ENCODE peak calls at places on chromosomes 11 and 22, in five cellular contexts. Y is left ventricle myocardium superior; M is stimulated activated CD8-positive, alpha-beta memory T cell treated with anti-CD3 and anti-CD28 coated beads, Interleukin-2, amount 100 ng/mL, for 1 hour; L is omental fat pad; D is stimulated activated CD4-positive, alpha-beta T cell treated with anti-CD3 and anti-CD28 coated beads, Interleukin-2, amount 100 ng/mL, for 24 hours. Q is an unnamed sample.

GRCh38 chr11:94243571-94244229 is 60.7 kb upstream of the IZUMO1R start:
- DNase-seq in L (no peak), Y (no peak), D (no peak), M (no peak), Q (no peak)

GRCh38 chr11:65066805-65067291 is 8.5 kb upstream of the NAALADL1 start:
- DNase-seq in M (no peak), Y (no peak), L (no peak), D (no peak), Q (no peak)

GRCh38 chr11:1868636-1869291 is 15.9 kb downstream of the LSP1 start:
- DNase-seq in D (no peak), Y (peak; percentile 80), L (no peak), M (no peak), Q (no peak)

GRCh38 chr11:131640320-131640719 is 269.9 kb downstream of the NTM start:
- DNase-seq in Y (no peak), L (no peak), M (no peak), D (no peak), Q (no peak)

GRCh38 chr11:18526130-18526520 is 617 bp downstream of the TSG101 start:
- DNase-seq in L (no peak), M (no peak), Y (no peak), D (no peak), Q (no peak)

GRCh38 chr22:19578180-19579004 is 54.2 kb upstream of the CLDN5 start:
- DNase-seq in L (no peak), M (no peak), D (no peak), Y (no peak), Q (no peak)

GRCh38 chr11:80315263-80315662 is 874.4 kb upstream of the TENM4 start:
- DNase-seq in Y (no peak), D (no peak), M (no peak), L (no peak), Q (no peak)

GRCh38 chr11:40306938-40307548 is 1152.4 kb downstream of the LRRC4C start:
- DNase-seq in Y (no peak), L (no peak), M (no peak), D (no peak), Q (no peak)

GRCh38 chr11:62770778-62771143 is 435 bp upstream of the TAF6L start:
- DNase-seq in D (peak; percentile 37), Y (no peak), M (no peak), L (no peak), Q (peak; percentile 25)

GRCh38 chr11:81975261-81975900 is 758.3 kb downstream of the FAM181B start:
- DNase-seq in D (no peak), M (no peak), Y (no peak), L (no peak), Q (no peak)

GRCh38 chr11:40380871-40381270 is 1078.6 kb downstream of the LRRC4C start:
- DNase-seq in M (no peak), D (no peak), Y (no peak), L (no peak), Q (no peak)

GRCh38 chr11:93330446-93330984 is at the start of gene DEUP1:
- DNase-seq in D (peak; percentile 24), M (no peak), L (no peak), Y (peak; percentile 63), Q (peak; percentile 4)

GRCh38 chr11:119878990-119879389 is 150.0 kb upstream of the NECTIN1 start:
- DNase-seq in L (no peak), D (no peak), M (no peak), Y (no peak), Q (no peak)

GRCh38 chr22:38203090-38203810 is 1.5 kb downstream of the MAFF start:
- DNase-seq in L (no peak), M (no peak), Y (peak; percentile 52), D (peak; percentile 47), Q (peak; percentile 34)

GRCh38 chr22:49768961-49769690 is 58.5 kb downstream of the BRD1 start:
- DNase-seq in M (no peak), Y (peak; percentile 54), L (no peak), D (no peak), Q (no peak)

GRCh38 chr11:109619498-109619897 is 197.5 kb downstream of the C11orf87 start:
- DNase-seq in D (no peak), L (no peak), Y (no peak), M (no peak), Q (no peak)

GRCh38 chr11:73647459-73648100 is 1.2 kb downstream of the PLEKHB1 start:
- DNase-seq in L (peak; percentile 60), M (peak; percentile 88), Y (peak; percentile 92), D (peak; percentile 89), Q (peak; percentile 94)

GRCh38 chr11:93133710-93134109 is 64.1 kb downstream of the SLC36A4 start:
- DNase-seq in L (no peak), D (no peak), Y (no peak), M (no peak), Q (no peak)

GRCh38 chr22:25966448-25966913 is 202.8 kb upstream of the SEZ6L start:
- DNase-seq in Y (no peak), M (no peak), D (no peak), L (no peak), Q (no peak)

GRCh38 chr11:44944853-44945235 is 5.8 kb downstream of the TP53I11 start:
- DNase-seq in M (no peak), Y (no peak), L (no peak), D (no peak), Q (no peak)

GRCh38 chr22:39725351-39726035 is 154.9 kb downstream of the CACNA1I start:
- DNase-seq in D (no peak), Y (no peak), M (no peak), L (no peak), Q (no peak)

GRCh38 chr11:135069884-135070283 is 657.8 kb upstream of the B3GAT1 start:
- DNase-seq in M (no peak), Y (no peak), L (no peak), D (no peak), Q (no peak)

GRCh38 chr11:5364214-5364613 is 12.9 kb downstream of the OR51B6 start:
- DNase-seq in Y (no peak), L (no peak), M (no peak), D (no peak), Q (no peak)

GRCh38 chr22:38038426-38038825 is 18.8 kb upstream of the PICK1 start:
- DNase-seq in Y (no peak), M (no peak), D (no peak), L (no peak), Q (no peak)

GRCh38 chr22:44546686-44547310 is 48.8 kb upstream of the RTL6 start:
- DNase-seq in L (no peak), D (no peak), Y (no peak), M (no peak), Q (no peak)

GRCh38 chr11:20596629-20597129 is 2.7 kb upstream of the SLC6A5 start:
- DNase-seq in M (no peak), D (no peak), L (no peak), Y (no peak), Q (no peak)

GRCh38 chr22:39534591-39535301 is 2.2 kb upstream of the RPS19BP1 start:
- DNase-seq in Y (peak; percentile 93), M (peak; percentile 62), L (peak; percentile 93), D (peak; percentile 92), Q (peak; percentile 84)

GRCh38 chr22:28855355-28856094 is 27.8 kb upstream of the ZNRF3 start:
- DNase-seq in L (no peak), D (peak; percentile 26), M (peak; percentile 3), Y (no peak), Q (peak; percentile 38)

GRCh38 chr11:78251083-78251699 is 62.5 kb downstream of the USP35 start:
- DNase-seq in D (no peak), L (no peak), Y (no peak), M (no peak), Q (no peak)

GRCh38 chr22:45131749-45132148 is 32.0 kb upstream of the NUP50 start:
- DNase-seq in D (no peak), L (no peak), M (no peak), Y (peak; percentile 50), Q (no peak)

Q was measured in stimulated activated naive CD8-positive, alpha-beta T cell treated with anti-CD3 and anti-CD28 coated beads, Interleukin-15, amount 100 ng/mL, for 72 hours.